ENCODE peak calls at places on chromosomes 11 and 22, in five cellular contexts. N is skeletal muscle cell, H is MG63, C is GM06990, L is fibroblast of pulmonary artery. Z is an unnamed sample.

GRCh38 chr11:65854161-65854592 is 3.8 kb downstream of the CFL1 start:
- DNase-seq in N (no peak), H (no peak), C (no peak), L (no peak), Z (no peak)

GRCh38 chr11:8229299-8230177 is 34.1 kb downstream of the LMO1 start:
- DNase-seq in N (no peak), H (no peak), C (no peak), L (peak; percentile 21), Z (no peak)

GRCh38 chr11:65852508-65853248 is 5.3 kb downstream of the CFL1 start:
- DNase-seq in N (no peak), H (no peak), C (no peak), L (no peak), Z (no peak)

GRCh38 chr22:46995501-46996360 is 233.3 kb downstream of the TBC1D22A start:
- DNase-seq in N (no peak), H (no peak), C (no peak), L (no peak), Z (no peak)

GRCh38 chr11:86275493-86276370 is 26.3 kb upstream of the HIKESHI start:
- DNase-seq in N (no peak), H (no peak), C (no peak), L (no peak), Z (no peak)

GRCh38 chr11:12585861-12586260 is 88.4 kb upstream of the TEAD1 start:
- DNase-seq in N (no peak), H (no peak), C (no peak), L (no peak), Z (no peak)

GRCh38 chr11:63805844-63806415 is 7.3 kb upstream of the SPINDOC start:
- DNase-seq in N (no peak), H (no peak), C (no peak), L (peak; percentile 79), Z (no peak)

GRCh38 chr11:122275513-122275912 is 159.5 kb upstream of the BLID start:
- DNase-seq in N (no peak), H (no peak), C (no peak), L (no peak), Z (no peak)

GRCh38 chr22:39297490-39298193 is 21.8 kb downstream of the RPL3 start:
- DNase-seq in N (no peak), H (no peak), C (no peak), L (no peak), Z (peak; percentile 46)

GRCh38 chr11:108093128-108093904 is 28.1 kb upstream of the ACAT1 start:
- DNase-seq in N (no peak), H (peak; percentile 74), C (no peak), L (no peak), Z (no peak)

GRCh38 chr11:5937868-5938602 is 4.0 kb upstream of the OR56A3 start:
- DNase-seq in N (no peak), H (no peak), C (no peak), L (no peak), Z (no peak)

GRCh38 chr11:80136991-80137390 is 696.2 kb upstream of the TENM4 start:
- DNase-seq in N (no peak), H (no peak), C (no peak), L (peak; percentile 28), Z (no peak)

GRCh38 chr22:45777046-45777851 is 105.6 kb downstream of the ATXN10 start:
- DNase-seq in N (no peak), H (no peak), C (no peak), L (peak; percentile 18), Z (peak; percentile 76)

GRCh38 chr22:23603266-23603665 is 23.2 kb upstream of the IGLL1 start:
- DNase-seq in N (no peak), H (no peak), C (no peak), L (no peak), Z (no peak)

GRCh38 chr11:133955091-133955846 is 1.5 kb downstream of the IGSF9B start:
- DNase-seq in N (no peak), H (peak; percentile 31), C (no peak), L (no peak), Z (no peak)

GRCh38 chr22:40547729-40548143 is 88.8 kb downstream of the MRTFA start:
- DNase-seq in N (no peak), H (no peak), C (no peak), L (no peak), Z (no peak)

GRCh38 chr11:78399136-78399535 is 18.5 kb downstream of the GAB2 start:
- DNase-seq in N (no peak), H (no peak), C (no peak), L (no peak), Z (no peak)

GRCh38 chr11:56846631-56847400 is 98.3 kb upstream of the OR9G4 start:
- DNase-seq in N (no peak), H (no peak), C (no peak), L (peak; percentile 24), Z (no peak)

GRCh38 chr11:124756753-124757227 is 4.7 kb upstream of the VSIG2 start:
- DNase-seq in N (no peak), H (no peak), C (no peak), L (no peak), Z (no peak)

GRCh38 chr11:100515087-100515486 is 172.0 kb upstream of the ARHGAP42 start:
- DNase-seq in N (no peak), H (peak; percentile 51), C (no peak), L (peak; percentile 25), Z (peak; percentile 26)

GRCh38 chr11:10762913-10763421 is 11.9 kb downstream of the CTR9 start:
- DNase-seq in N (no peak), H (no peak), C (no peak), L (no peak), Z (no peak)

GRCh38 chr11:11743216-11743615 is 98.6 kb upstream of the USP47 start:
- DNase-seq in N (no peak), H (no peak), C (no peak), L (no peak), Z (no peak)

GRCh38 chr11:131815631-131816030 is 445.2 kb downstream of the NTM start:
- DNase-seq in N (no peak), H (no peak), C (no peak), L (no peak), Z (no peak)

GRCh38 chr11:135073444-135073843 is 661.4 kb upstream of the B3GAT1 start:
- DNase-seq in N (no peak), H (no peak), C (no peak), L (no peak), Z (no peak)

GRCh38 chr11:63766501-63767270 is 1.9 kb downstream of the ZFTA start:
- DNase-seq in N (no peak), H (no peak), C (no peak), L (no peak), Z (no peak)

GRCh38 chr11:46674463-46675287 is 25.7 kb downstream of the ARHGAP1 start:
- DNase-seq in N (no peak), H (no peak), C (no peak), L (no peak), Z (no peak)

GRCh38 chr11:65262775-65263174 is 1.0 kb downstream of the POLA2 start:
- DNase-seq in N (no peak), H (no peak), C (peak; percentile 20), L (no peak), Z (no peak)

GRCh38 chr11:61294717-61295595 is at the start of gene VWCE:
- DNase-seq in N (no peak), H (peak; percentile 39), C (peak; percentile 85), L (peak; percentile 55), Z (no peak)

GRCh38 chr11:131626761-131627160 is 256.3 kb downstream of the NTM start:
- DNase-seq in N (no peak), H (no peak), C (no peak), L (no peak), Z (no peak)

GRCh38 chr22:50340157-50340879 is 2.8 kb upstream of the PPP6R2 start:
- DNase-seq in N (no peak), H (peak; percentile 43), C (peak; percentile 51), L (peak; percentile 16), Z (no peak)

GRCh38 chr22:35561796-35562526 is 21.3 kb downstream of the RASD2 start:
- DNase-seq in N (peak; percentile 43), H (peak; percentile 82), C (no peak), L (peak; percentile 57), Z (no peak)

GRCh38 chr11:72606362-72607100 is 67.7 kb downstream of the PDE2A start:
- DNase-seq in N (no peak), H (peak; percentile 41), C (no peak), L (no peak), Z (no peak)

GRCh38 chr11:72607101-72607468 is 67.1 kb downstream of the PDE2A start:
- DNase-seq in N (no peak), H (no peak), C (no peak), L (no peak), Z (no peak)

GRCh38 chr11:72604256-72604655 is 70.0 kb downstream of the PDE2A start:
- DNase-seq in N (no peak), H (no peak), C (no peak), L (no peak), Z (no peak)

GRCh38 chr11:72607496-72607895 is 66.7 kb downstream of the PDE2A start:
- DNase-seq in N (no peak), H (no peak), C (no peak), L (no peak), Z (no peak)

DNA sequence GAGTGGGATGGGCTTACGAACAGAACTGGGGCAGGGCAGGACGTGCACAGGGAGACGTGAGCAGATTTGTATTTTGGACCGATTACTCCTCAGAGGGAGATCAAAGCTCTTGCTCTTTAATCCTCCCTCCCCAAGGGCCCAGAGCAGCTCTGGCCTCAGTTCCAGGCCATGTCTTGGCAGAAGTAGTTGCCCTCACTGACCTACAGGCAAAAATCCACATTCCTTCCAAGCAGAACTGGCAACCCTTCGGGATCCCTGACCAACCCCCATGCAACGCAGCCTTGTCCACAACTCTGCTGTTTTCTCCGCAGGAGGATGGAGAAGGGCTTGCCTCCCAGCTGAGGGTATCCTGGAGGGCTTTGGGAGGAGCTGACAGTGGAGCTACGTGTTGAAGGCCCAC is 68.3 kb downstream of the PDE2A start:
- DNase-seq in N (no peak), H (peak; percentile 62), C (no peak), L (no peak), Z (no peak)
- H3K4me3 ChIP-seq in N (no peak overlapping the region), H (no peak overlapping the region), C (no peak overlapping the region), L (no peak overlapping the region), Z (no peak overlapping the region)

DNA sequence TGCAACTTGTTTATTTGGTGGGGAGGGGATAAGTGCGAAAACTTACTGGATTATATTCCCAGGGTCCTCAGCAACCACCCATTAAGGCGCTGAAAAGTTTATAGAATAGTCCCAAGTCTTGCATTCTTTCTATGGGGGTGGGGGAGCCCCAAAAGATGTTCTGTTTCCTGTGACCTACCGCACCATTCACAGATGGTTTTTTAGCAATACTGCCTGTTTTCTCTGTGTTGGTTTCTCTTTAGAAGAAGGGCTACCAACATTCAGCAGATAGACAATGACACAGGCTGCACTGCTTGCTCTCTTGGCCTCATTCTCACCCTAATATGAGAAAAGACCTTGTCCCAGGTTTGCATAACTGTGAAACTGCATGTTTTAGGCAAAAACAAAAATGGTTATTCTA is 86.5 kb downstream of the FAM76B start:
- DNase-seq in N (no peak), H (no peak), C (no peak), L (no peak), Z (no peak)
- H3K4me3 ChIP-seq in N (no peak overlapping the region), H (no peak overlapping the region), C (no peak overlapping the region), L (no peak overlapping the region), Z (no peak overlapping the region)

GRCh38 chr11:118957549-118957948 is 1.5 kb downstream of the UPK2 start:
- DNase-seq in N (no peak), H (no peak), C (no peak), L (no peak), Z (no peak)
- H3K4me3 ChIP-seq in N (no peak overlapping the region), H (no peak overlapping the region), C (no peak overlapping the region), L (no peak overlapping the region), Z (no peak overlapping the region)

GRCh38 chr11:17564687-17565042 is 17.6 kb downstream of the OTOG start:
- DNase-seq in N (no peak), H (no peak), C (no peak), L (no peak), Z (no peak)
- H3K4me3 ChIP-seq in N (no peak overlapping the region), H (no peak overlapping the region), C (no peak overlapping the region), L (no peak overlapping the region), Z (no peak overlapping the region)